ENCODE peak calls at places on chromosomes 2 and 18, in five cellular contexts. One of them, this sample, is unnamed.
A peak's percentile ranks its signal among the peaks of the same experiment; 100 is the strongest.

GRCh38 chr2:14514001-14514400 is 118.5 kb upstream of the LRATD1 start:
- DNase-seq in Peyer's patch: no peak
- DNase-seq in thyroid gland: no peak
- DNase-seq in body of pancreas: no peak
- DNase-seq in transverse colon: no peak
- DNase-seq in this sample: no peak

GRCh38 chr2:72962911-72963310 is 45.6 kb downstream of the EMX1 start:
- DNase-seq in Peyer's patch: no peak
- DNase-seq in thyroid gland: no peak
- DNase-seq in body of pancreas: no peak
- DNase-seq in transverse colon: no peak
- DNase-seq in this sample: no peak

GRCh38 chr2:232615339-232615738 is 18.1 kb upstream of the EFHD1 start:
- DNase-seq in Peyer's patch: no peak
- DNase-seq in thyroid gland: no peak
- DNase-seq in body of pancreas: no peak
- DNase-seq in transverse colon: no peak
- DNase-seq in this sample: no peak

GRCh38 chr18:44502221-44502620 is 178.5 kb upstream of the SETBP1 start:
- DNase-seq in Peyer's patch: no peak
- DNase-seq in thyroid gland: no peak
- DNase-seq in body of pancreas: no peak
- DNase-seq in transverse colon: no peak
- DNase-seq in this sample: no peak

GRCh38 chr2:106882658-106883057 is 3.3 kb downstream of the ST6GAL2 start:
- DNase-seq in Peyer's patch: no peak
- DNase-seq in thyroid gland: peak; percentile 55
- DNase-seq in body of pancreas: no peak
- DNase-seq in transverse colon: no peak
- DNase-seq in this sample: no peak

GRCh38 chr2:120014231-120014990 is 1.5 kb downstream of the EPB41L5 start:
- DNase-seq in Peyer's patch: no peak
- DNase-seq in thyroid gland: peak; percentile 35
- DNase-seq in body of pancreas: peak; percentile 35
- DNase-seq in transverse colon: no peak
- DNase-seq in this sample: no peak

GRCh38 chr18:9437049-9437448 is 38.3 kb upstream of the RALBP1 start:
- DNase-seq in Peyer's patch: no peak
- DNase-seq in thyroid gland: no peak
- DNase-seq in body of pancreas: no peak
- DNase-seq in transverse colon: no peak
- DNase-seq in this sample: peak; percentile 72

GRCh38 chr2:19021100-19021476 is 337.3 kb downstream of the OSR1 start:
- DNase-seq in Peyer's patch: no peak
- DNase-seq in thyroid gland: peak; percentile 9
- DNase-seq in body of pancreas: no peak
- DNase-seq in transverse colon: no peak
- DNase-seq in this sample: no peak

GRCh38 chr2:110115291-110116032 is at the start of gene MALL:
- DNase-seq in Peyer's patch: no peak
- DNase-seq in thyroid gland: peak; percentile 73
- DNase-seq in body of pancreas: peak; percentile 53
- DNase-seq in transverse colon: peak; percentile 74
- DNase-seq in this sample: no peak

GRCh38 chr2:109736177-109736827 is 57.8 kb upstream of the RGPD5 start:
- DNase-seq in Peyer's patch: no peak
- DNase-seq in thyroid gland: peak; percentile 66
- DNase-seq in body of pancreas: peak; percentile 63
- DNase-seq in transverse colon: peak; percentile 59
- DNase-seq in this sample: peak; percentile 80

GRCh38 chr2:139652385-139652784 is 872.2 kb upstream of the NXPH2 start:
- DNase-seq in Peyer's patch: no peak
- DNase-seq in thyroid gland: no peak
- DNase-seq in body of pancreas: no peak
- DNase-seq in transverse colon: no peak
- DNase-seq in this sample: no peak

GRCh38 chr2:168422584-168422983 is 33.5 kb upstream of the CERS6 start:
- DNase-seq in Peyer's patch: no peak
- DNase-seq in thyroid gland: no peak
- DNase-seq in body of pancreas: no peak
- DNase-seq in transverse colon: no peak
- DNase-seq in this sample: no peak

GRCh38 chr2:190468814-190469569 is 60.8 kb downstream of the MFSD6 start:
- DNase-seq in Peyer's patch: no peak
- DNase-seq in thyroid gland: peak; percentile 87
- DNase-seq in body of pancreas: peak; percentile 59
- DNase-seq in transverse colon: peak; percentile 83
- DNase-seq in this sample: peak; percentile 92

GRCh38 chr2:7758065-7758759 is 841.0 kb downstream of the RNF144A start:
- DNase-seq in Peyer's patch: no peak
- DNase-seq in thyroid gland: no peak
- DNase-seq in body of pancreas: no peak
- DNase-seq in transverse colon: no peak
- DNase-seq in this sample: no peak

GRCh38 chr2:172672999-172673726 is 62.5 kb upstream of the RAPGEF4 start:
- DNase-seq in Peyer's patch: no peak
- DNase-seq in thyroid gland: peak; percentile 31
- DNase-seq in body of pancreas: no peak
- DNase-seq in transverse colon: peak; percentile 57
- DNase-seq in this sample: no peak

GRCh38 chr2:178111743-178112142 is 494 bp upstream of the RBM45 start:
- DNase-seq in Peyer's patch: no peak
- DNase-seq in thyroid gland: no peak
- DNase-seq in body of pancreas: no peak
- DNase-seq in transverse colon: no peak
- DNase-seq in this sample: no peak

GRCh38 chr2:175576875-175577274 is 395.4 kb upstream of the ATP5MC3 start:
- DNase-seq in Peyer's patch: no peak
- DNase-seq in thyroid gland: no peak
- DNase-seq in body of pancreas: no peak
- DNase-seq in transverse colon: no peak
- DNase-seq in this sample: no peak

GRCh38 chr2:235116885-235117492 is 165.2 kb downstream of the SH3BP4 start:
- DNase-seq in Peyer's patch: no peak
- DNase-seq in thyroid gland: no peak
- DNase-seq in body of pancreas: no peak
- DNase-seq in transverse colon: no peak
- DNase-seq in this sample: no peak

GRCh38 chr2:13652531-13653313 is 936.0 kb downstream of the TRIB2 start:
- DNase-seq in Peyer's patch: no peak
- DNase-seq in thyroid gland: no peak
- DNase-seq in body of pancreas: no peak
- DNase-seq in transverse colon: no peak
- DNase-seq in this sample: no peak

GRCh38 chr2:31347788-31348187 is 66.8 kb downstream of the XDH start:
- DNase-seq in Peyer's patch: no peak
- DNase-seq in thyroid gland: no peak
- DNase-seq in body of pancreas: no peak
- DNase-seq in transverse colon: no peak
- DNase-seq in this sample: no peak

GRCh38 chr2:131641414-131642206 is 113.9 kb downstream of the CCDC74A start:
- DNase-seq in Peyer's patch: no peak
- DNase-seq in thyroid gland: no peak
- DNase-seq in body of pancreas: no peak
- DNase-seq in transverse colon: no peak
- DNase-seq in this sample: no peak

GRCh38 chr18:35045121-35045520 is 3.9 kb downstream of the MAPRE2 start:
- DNase-seq in Peyer's patch: no peak
- DNase-seq in thyroid gland: no peak
- DNase-seq in body of pancreas: no peak
- DNase-seq in transverse colon: no peak
- DNase-seq in this sample: no peak

GRCh38 chr2:71417300-71418202 is 35.8 kb upstream of the DYSF start:
- DNase-seq in Peyer's patch: no peak
- DNase-seq in thyroid gland: no peak
- DNase-seq in body of pancreas: no peak
- DNase-seq in transverse colon: no peak
- DNase-seq in this sample: no peak

GRCh38 chr2:100321881-100322820 is at the start of gene LONRF2:
- DNase-seq in Peyer's patch: no peak
- DNase-seq in thyroid gland: peak; percentile 69
- DNase-seq in body of pancreas: peak; percentile 78
- DNase-seq in transverse colon: no peak
- DNase-seq in this sample: no peak

GRCh38 chr2:100320547-100321180 is 1.6 kb downstream of the LONRF2 start:
- DNase-seq in Peyer's patch: no peak
- DNase-seq in thyroid gland: peak; percentile 7
- DNase-seq in body of pancreas: peak; percentile 36
- DNase-seq in transverse colon: no peak
- DNase-seq in this sample: no peak

GRCh38 chr2:100317634-100318033 is 4.7 kb downstream of the LONRF2 start:
- DNase-seq in Peyer's patch: no peak
- DNase-seq in thyroid gland: no peak
- DNase-seq in body of pancreas: no peak
- DNase-seq in transverse colon: no peak
- DNase-seq in this sample: no peak

GRCh38 chr2:100321181-100321880 is 970 bp downstream of the LONRF2 start:
- DNase-seq in Peyer's patch: no peak
- DNase-seq in thyroid gland: peak; percentile 79
- DNase-seq in body of pancreas: peak; percentile 82
- DNase-seq in transverse colon: no peak
- DNase-seq in this sample: no peak
- TF ChIP-seq POLR2A in Peyer's patch: no peak
- TF ChIP-seq POLR2A in thyroid gland: peak; percentile 54
- TF ChIP-seq POLR2A in body of pancreas: peak; percentile 81
- TF ChIP-seq POLR2A in transverse colon: no peak
- TF ChIP-seq POLR2A in this sample: no peak

GRCh38 chr18:57789105-57789504 is 14.0 kb downstream of the ATP8B1 start:
- DNase-seq in Peyer's patch: no peak
- DNase-seq in thyroid gland: no peak
- DNase-seq in body of pancreas: peak; percentile 61
- DNase-seq in transverse colon: no peak
- DNase-seq in this sample: no peak

GRCh38 chr18:57784816-57785144 is 18.3 kb downstream of the ATP8B1 start:
- DNase-seq in Peyer's patch: no peak
- DNase-seq in thyroid gland: no peak
- DNase-seq in body of pancreas: no peak
- DNase-seq in transverse colon: no peak
- DNase-seq in this sample: no peak

GRCh38 chr18:57786038-57786437 is 17.1 kb downstream of the ATP8B1 start:
- DNase-seq in Peyer's patch: no peak
- DNase-seq in thyroid gland: no peak
- DNase-seq in body of pancreas: no peak
- DNase-seq in transverse colon: peak; percentile 56
- DNase-seq in this sample: no peak

GRCh38 chr18:57789759-57790158 is 13.4 kb downstream of the ATP8B1 start:
- DNase-seq in Peyer's patch: no peak
- DNase-seq in thyroid gland: no peak
- DNase-seq in body of pancreas: no peak
- DNase-seq in transverse colon: no peak
- DNase-seq in this sample: no peak

DNA sequence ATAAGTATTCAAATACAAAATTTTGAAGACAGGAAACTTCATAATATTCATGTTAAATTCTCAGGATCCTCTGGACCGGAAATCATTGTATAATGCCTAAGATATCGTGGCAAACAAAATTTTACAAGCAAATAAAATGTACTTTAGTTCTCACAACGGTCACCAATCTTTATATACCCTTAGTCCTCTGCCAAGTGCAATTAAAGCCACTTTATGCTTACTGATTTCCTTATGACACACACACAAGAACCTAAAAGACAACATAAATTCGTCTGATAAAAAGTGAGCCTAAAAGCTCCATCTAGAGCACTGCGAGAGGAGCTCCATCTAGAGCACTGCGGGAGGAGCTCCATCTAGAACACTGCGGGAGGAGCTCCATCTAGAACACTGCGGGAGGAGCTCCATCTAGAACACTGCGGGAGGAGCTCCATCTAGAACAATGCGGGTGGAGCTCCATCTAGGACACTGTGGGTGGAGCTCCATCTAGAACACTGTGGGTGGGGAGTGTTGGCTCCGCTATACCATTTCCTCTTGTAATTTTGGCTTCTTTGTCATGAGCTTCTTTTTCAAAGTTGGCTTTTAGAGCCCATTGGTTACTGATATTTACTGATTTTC is 15.9 kb downstream of the ATP8B1 start:
- DNase-seq in Peyer's patch: no peak
- DNase-seq in thyroid gland: no peak
- DNase-seq in body of pancreas: no peak
- DNase-seq in transverse colon: peak; percentile 41
- DNase-seq in this sample: no peak
- H3K4me1 ChIP-seq in Peyer's patch: peaks cover 24% of the 10 kb centered on the region
- H3K4me1 ChIP-seq in thyroid gland: peaks cover 59% of the 10 kb centered on the region
- H3K4me1 ChIP-seq in body of pancreas: peaks cover 72% of the 10 kb centered on the region
- H3K4me1 ChIP-seq in transverse colon: peaks cover 85% of the 10 kb centered on the region
- H3K4me1 ChIP-seq in this sample: peaks cover 51% of the 10 kb centered on the region

GRCh38 chr2:234031207-234031606 is 19.3 kb upstream of the SPP2 start:
- DNase-seq in Peyer's patch: no peak
- DNase-seq in thyroid gland: no peak
- DNase-seq in body of pancreas: no peak
- DNase-seq in transverse colon: no peak
- DNase-seq in this sample: no peak

GRCh38 chr2:234033174-234033573 is 17.3 kb upstream of the SPP2 start:
- DNase-seq in Peyer's patch: no peak
- DNase-seq in thyroid gland: no peak
- DNase-seq in body of pancreas: no peak
- DNase-seq in transverse colon: no peak
- DNase-seq in this sample: no peak

GRCh38 chr2:234038076-234038802 is 12.3 kb upstream of the SPP2 start:
- DNase-seq in Peyer's patch: no peak
- DNase-seq in thyroid gland: no peak
- DNase-seq in body of pancreas: no peak
- DNase-seq in transverse colon: no peak
- DNase-seq in this sample: no peak

GRCh38 chr2:234032301-234032856 is 18.1 kb upstream of the SPP2 start:
- DNase-seq in Peyer's patch: peak; percentile 54
- DNase-seq in thyroid gland: no peak
- DNase-seq in body of pancreas: no peak
- DNase-seq in transverse colon: peak; percentile 23
- DNase-seq in this sample: no peak

GRCh38 chr2:234033885-234034284 is 16.6 kb upstream of the SPP2 start:
- DNase-seq in Peyer's patch: no peak
- DNase-seq in thyroid gland: no peak
- DNase-seq in body of pancreas: no peak
- DNase-seq in transverse colon: no peak
- DNase-seq in this sample: no peak
- TF ChIP-seq CTCF in Peyer's patch: no peak
- TF ChIP-seq CTCF in thyroid gland: no peak
- TF ChIP-seq CTCF in body of pancreas: no peak
- TF ChIP-seq CTCF in transverse colon: no peak
- TF ChIP-seq CTCF in this sample: no peak

GRCh38 chr2:65044097-65044735 is 12.0 kb upstream of the CEP68 start:
- DNase-seq in Peyer's patch: no peak
- DNase-seq in thyroid gland: no peak
- DNase-seq in body of pancreas: no peak
- DNase-seq in transverse colon: no peak
- DNase-seq in this sample: no peak

GRCh38 chr2:65037178-65037577 is 19.0 kb upstream of the CEP68 start:
- DNase-seq in Peyer's patch: no peak
- DNase-seq in thyroid gland: no peak
- DNase-seq in body of pancreas: no peak
- DNase-seq in transverse colon: no peak
- DNase-seq in this sample: no peak

GRCh38 chr2:65039640-65040039 is 16.6 kb upstream of the CEP68 start:
- DNase-seq in Peyer's patch: no peak
- DNase-seq in thyroid gland: no peak
- DNase-seq in body of pancreas: no peak
- DNase-seq in transverse colon: no peak
- DNase-seq in this sample: no peak

GRCh38 chr2:65043001-65043400 is 13.2 kb upstream of the CEP68 start:
- DNase-seq in Peyer's patch: no peak
- DNase-seq in thyroid gland: no peak
- DNase-seq in body of pancreas: no peak
- DNase-seq in transverse colon: no peak
- DNase-seq in this sample: no peak

GRCh38 chr2:65040414-65041261 is 15.6 kb upstream of the CEP68 start:
- DNase-seq in Peyer's patch: peak; percentile 87
- DNase-seq in thyroid gland: peak; percentile 86
- DNase-seq in body of pancreas: peak; percentile 90
- DNase-seq in transverse colon: peak; percentile 90
- DNase-seq in this sample: peak; percentile 93
- TF ChIP-seq POLR2A in Peyer's patch: no peak
- TF ChIP-seq POLR2A in thyroid gland: no peak
- TF ChIP-seq POLR2A in body of pancreas: no peak
- TF ChIP-seq POLR2A in transverse colon: no peak
- TF ChIP-seq POLR2A in this sample: no peak